ENCODE peak calls at places on chromosomes 4 and X, in four cellular contexts. R is germinal center; X is stimulated activated CD4-positive, alpha-beta T cell treated with anti-CD3 and anti-CD28 coated beads, Interleukin-15, amount 100 ng/mL, for 1 hour; Q is COR-L47. E is an unnamed sample.

GRCh38 chr4:156815717-156816319 is 155.8 kb downstream of the PDGFC start:
- DNase-seq in R (no peak), X (no peak), Q (peak; percentile 79), E (no peak)

GRCh38 chr4:98081961-98082360 is 61.3 kb downstream of the STPG2 start:
- DNase-seq in Q (no peak), R (no peak), X (no peak), E (no peak)

GRCh38 chr4:157143365-157143764 is 67.4 kb downstream of the GLRB start:
- DNase-seq in X (no peak), R (no peak), Q (no peak), E (no peak)

GRCh38 chrX:10648608-10649007 is 28.2 kb upstream of the MID1 start:
- DNase-seq in X (no peak), R (no peak), Q (no peak), E (no peak)

GRCh38 chrX:1246816-1247215 is 21.8 kb upstream of the CSF2RA start:
- DNase-seq in X (peak; percentile 77), Q (peak; percentile 4), R (peak; percentile 71), E (peak; percentile 73)

GRCh38 chrX:101564651-101565050 is 14.3 kb downstream of the ARMCX1 start:
- DNase-seq in Q (no peak), R (no peak), X (no peak), E (no peak)

GRCh38 chr4:68874507-68874906 is 58.7 kb downstream of the UGT2B10 start:
- DNase-seq in R (no peak), X (no peak), Q (no peak), E (no peak)

GRCh38 chr4:177480796-177481195 is 38.6 kb upstream of the AGA start:
- DNase-seq in R (no peak), X (no peak), Q (no peak), E (no peak)

GRCh38 chr4:156109943-156110925 is 156.6 kb upstream of the CTSO start:
- DNase-seq in Q (no peak), R (no peak), X (no peak), E (peak; percentile 10)